ENCODE peak calls at places on chromosome 1, in ten cellular contexts. E, N, A, C, O, Y, J, Z, U and R are unnamed samples.

GRCh38 chr1:41789616-41790330 is 128.9 kb downstream of the HIVEP3 start:
- DNase-seq in E (no peak), N (no peak), A (no peak), C (no peak), O (no peak), Y (no peak), J (no peak), Z (peak; percentile 49), U (no peak), R (no peak)

GRCh38 chr1:201137579-201138310 is 10.8 kb upstream of the ASCL5 start:
- DNase-seq in E (no peak), N (no peak), A (no peak), C (no peak), O (no peak), Y (peak; percentile 89), J (peak; percentile 93), Z (no peak), U (peak; percentile 65), R (no peak)

GRCh38 chr1:21925334-21925940 is 11.7 kb downstream of the HSPG2 start:
- DNase-seq in E (no peak), N (no peak), A (no peak), C (no peak), O (no peak), Y (no peak), J (no peak), Z (no peak), U (no peak), R (no peak)

GRCh38 chr1:226649780-226650179 is 89.3 kb downstream of the ITPKB start:
- DNase-seq in E (no peak), N (peak; percentile 28), A (no peak), C (no peak), O (no peak), Y (peak; percentile 41), J (no peak), Z (peak; percentile 11), U (peak; percentile 33), R (no peak)

GRCh38 chr1:19651141-19651737 is 7.1 kb downstream of the NBL1 start:
- DNase-seq in E (peak; percentile 44), N (peak; percentile 46), A (peak; percentile 63), C (no peak), O (peak; percentile 67), Y (peak; percentile 72), J (peak; percentile 87), Z (peak; percentile 11), U (peak; percentile 39), R (peak; percentile 57)

GRCh38 chr1:228151170-228151513 is 1.4 kb downstream of the GJC2 start:
- DNase-seq in E (no peak), N (no peak), A (no peak), C (no peak), O (no peak), Y (no peak), J (no peak), Z (no peak), U (no peak), R (no peak)

GRCh38 chr1:248611883-248612282 is 14.4 kb upstream of the OR2T10 start:
- DNase-seq in E (no peak), N (no peak), A (no peak), C (no peak), O (no peak), Y (no peak), J (no peak), Z (no peak), U (no peak), R (no peak)

GRCh38 chr1:201771466-201771865 is 57.5 kb upstream of the IPO9 start:
- DNase-seq in E (no peak), N (no peak), A (no peak), C (no peak), O (no peak), Y (peak; percentile 93), J (no peak), Z (no peak), U (no peak), R (no peak)

GRCh38 chr1:222653178-222653827 is 35.4 kb downstream of the MIA3 start:
- DNase-seq in E (no peak), N (no peak), A (no peak), C (no peak), O (no peak), Y (no peak), J (no peak), Z (peak; percentile 43), U (no peak), R (no peak)

GRCh38 chr1:7683521-7683920 is 87.6 kb upstream of the VAMP3 start:
- DNase-seq in E (no peak), N (no peak), A (no peak), C (no peak), O (no peak), Y (no peak), J (no peak), Z (no peak), U (no peak), R (no peak)

GRCh38 chr1:64502924-64503323 is 33.0 kb downstream of the CACHD1 start:
- DNase-seq in E (no peak), N (no peak), A (no peak), C (no peak), O (no peak), Y (peak; percentile 41), J (no peak), Z (no peak), U (no peak), R (no peak)

GRCh38 chr1:223137402-223138100 is 5.5 kb downstream of the TLR5 start:
- DNase-seq in E (no peak), N (peak; percentile 30), A (no peak), C (no peak), O (no peak), Y (peak; percentile 90), J (no peak), Z (peak; percentile 74), U (no peak), R (peak; percentile 37)

GRCh38 chr1:31155216-31155806 is 84.4 kb downstream of the NKAIN1 start:
- DNase-seq in E (peak; percentile 57), N (peak; percentile 82), A (peak; percentile 83), C (no peak), O (peak; percentile 76), Y (peak; percentile 78), J (peak; percentile 88), Z (peak; percentile 53), U (peak; percentile 74), R (peak; percentile 63)

GRCh38 chr1:166974647-166975345 is 544 bp downstream of the ILDR2 start:
- DNase-seq in E (no peak), N (no peak), A (no peak), C (no peak), O (peak; percentile 18), Y (no peak), J (no peak), Z (no peak), U (peak; percentile 19), R (no peak)

GRCh38 chr1:43930949-43931275 is 2.7 kb upstream of the ARTN start:
- DNase-seq in E (no peak), N (no peak), A (no peak), C (no peak), O (no peak), Y (no peak), J (no peak), Z (peak; percentile 88), U (no peak), R (no peak)